ENCODE peak calls at places on chromosomes 16 and 17, in six cellular contexts. B is ascending aorta, X is psoas muscle, F is IMR-90, U is DND-41, C is GM23338. H is an unnamed sample.

GRCh38 chr17:61002316-61002736 is 324.7 kb downstream of the BCAS3 start:
- DNase-seq in F (peak; percentile 79), C (peak; percentile 56), X (no peak), U (no peak), B (no peak), H (no peak)

GRCh38 chr17:10105513-10106001 is 92.8 kb downstream of the GAS7 start:
- DNase-seq in F (peak; percentile 90), X (no peak), C (no peak), U (no peak), B (no peak), H (no peak)

GRCh38 chr16:57769541-57770145 is 32.6 kb downstream of the KIFC3 start:
- DNase-seq in C (no peak), X (peak; percentile 13), B (no peak), F (no peak), U (no peak), H (no peak)

GRCh38 chr16:51156836-51157235 is 5.8 kb upstream of the SALL1 start:
- DNase-seq in X (no peak), U (no peak), B (no peak), F (no peak), C (no peak), H (no peak)

GRCh38 chr17:61313515-61314326 is 85.9 kb upstream of the TBX2 start:
- DNase-seq in U (no peak), C (no peak), B (peak; percentile 58), F (no peak), X (no peak), H (no peak)

GRCh38 chr17:65123757-65124675 is 13.2 kb upstream of the RGS9 start:
- DNase-seq in B (no peak), X (no peak), C (peak; percentile 38), F (peak; percentile 76), U (no peak), H (no peak)

GRCh38 chr17:2989855-2990254 is 73.6 kb downstream of the OR1D5 start:
- DNase-seq in X (no peak), U (no peak), F (no peak), B (no peak), C (no peak), H (no peak)

GRCh38 chr17:62693616-62694415 is 66.3 kb downstream of the MRC2 start:
- DNase-seq in F (no peak), B (no peak), U (no peak), X (no peak), C (no peak), H (no peak)

GRCh38 chr16:10981697-10982216 is 37.4 kb downstream of the CLEC16A start:
- DNase-seq in F (no peak), C (peak; percentile 73), U (peak; percentile 72), B (no peak), X (no peak), H (no peak)

GRCh38 chr16:78957328-78958100 is 643.0 kb downstream of the MAF start:
- DNase-seq in B (no peak), C (no peak), X (no peak), F (no peak), U (no peak), H (no peak)

GRCh38 chr17:58806046-58806445 is 50.4 kb downstream of the PPM1E start:
- DNase-seq in X (no peak), U (no peak), F (no peak), C (no peak), B (no peak), H (no peak)

GRCh38 chr16:84839956-84840355 is 20.2 kb downstream of the CRISPLD2 start:
- DNase-seq in C (peak; percentile 66), B (no peak), U (no peak), X (no peak), F (peak; percentile 86), H (no peak)

GRCh38 chr17:32021618-32021955 is 14.4 kb downstream of the LRRC37B start:
- DNase-seq in C (no peak), F (no peak), U (no peak), B (no peak), X (no peak), H (no peak)

GRCh38 chr17:17315142-17315821 is 12.1 kb downstream of the NT5M start:
- DNase-seq in U (no peak), C (no peak), B (no peak), F (no peak), X (no peak), H (no peak)

GRCh38 chr16:66361604-66362135 is 4.8 kb upstream of the CDH5 start:
- DNase-seq in C (no peak), X (no peak), F (no peak), B (no peak), U (no peak), H (no peak)

GRCh38 chr16:31367875-31368274 is 12.9 kb downstream of the ITGAX start:
- DNase-seq in U (no peak), F (no peak), C (no peak), B (no peak), X (no peak), H (no peak)

GRCh38 chr16:25751230-25751629 is 59.5 kb downstream of the HS3ST4 start:
- DNase-seq in F (no peak), U (no peak), C (no peak), X (no peak), B (no peak), H (no peak)

GRCh38 chr16:66939366-66939765 is 4.0 kb downstream of the CES2 start:
- DNase-seq in F (no peak), X (no peak), U (no peak), C (no peak), B (no peak), H (no peak)

GRCh38 chr17:13024033-13024432 is 6.2 kb upstream of the ELAC2 start:
- DNase-seq in F (no peak), X (no peak), B (no peak), U (no peak), C (no peak), H (no peak)

GRCh38 chr16:81675662-81676535 is 103.2 kb upstream of the PLCG2 start:
- DNase-seq in U (no peak), X (no peak), C (no peak), B (no peak), F (no peak), H (no peak)

GRCh38 chr16:88734361-88734728 is 28.0 kb downstream of the CTU2 start:
- DNase-seq in C (no peak), B (no peak), U (no peak), F (no peak), X (no peak), H (no peak)

GRCh38 chr16:19980866-19981265 is 92.8 kb downstream of the GPR139 start:
- DNase-seq in C (peak; percentile 77), U (no peak), B (no peak), X (no peak), F (peak; percentile 3), H (no peak)

GRCh38 chr17:48588519-48588918 is 1.5 kb downstream of the HOXB3 start:
- DNase-seq in X (no peak), B (no peak), F (peak; percentile 53), U (no peak), C (no peak), H (no peak)

GRCh38 chr17:71068351-71068750 is 899.0 kb downstream of the KCNJ2 start:
- DNase-seq in U (no peak), B (no peak), F (peak; percentile 20), C (no peak), X (no peak), H (no peak)

GRCh38 chr16:31696968-31697743 is 169.5 kb downstream of the AHSP start:
- DNase-seq in X (no peak), U (no peak), C (peak; percentile 73), F (peak; percentile 53), B (no peak), H (no peak)

GRCh38 chr17:10200645-10201044 is 2.2 kb upstream of the GAS7 start:
- DNase-seq in F (no peak), X (no peak), B (no peak), C (no peak), U (no peak), H (no peak)

GRCh38 chr16:23072769-23073549 is 76.3 kb downstream of the USP31 start:
- DNase-seq in B (no peak), U (no peak), F (peak; percentile 63), X (no peak), C (peak; percentile 32), H (no peak)

GRCh38 chr17:66855204-66855603 is 20.3 kb downstream of the CACNG5 start:
- DNase-seq in X (no peak), F (no peak), B (no peak), C (peak; percentile 73), U (no peak), H (no peak)

GRCh38 chr16:56643080-56643778 is 4.8 kb downstream of the MT1A start:
- DNase-seq in U (peak; percentile 57), F (no peak), X (peak; percentile 80), C (peak; percentile 79), B (peak; percentile 91), H (peak; percentile 63)

GRCh38 chr16:75377971-75378386 is 55.3 kb downstream of the CFDP1 start:
- DNase-seq in C (peak; percentile 71), F (peak; percentile 97), U (no peak), B (no peak), X (no peak), H (no peak)
- H3K4me1 ChIP-seq in C (no peaks in the 10 kb centered on the region), F (peaks cover 25% of the 10 kb centered on the region), U (peaks cover 41% of the 10 kb centered on the region), B (peaks cover 4% of the 10 kb centered on the region), X (peaks cover 6% of the 10 kb centered on the region), H (peaks cover 20% of the 10 kb centered on the region)

DNA sequence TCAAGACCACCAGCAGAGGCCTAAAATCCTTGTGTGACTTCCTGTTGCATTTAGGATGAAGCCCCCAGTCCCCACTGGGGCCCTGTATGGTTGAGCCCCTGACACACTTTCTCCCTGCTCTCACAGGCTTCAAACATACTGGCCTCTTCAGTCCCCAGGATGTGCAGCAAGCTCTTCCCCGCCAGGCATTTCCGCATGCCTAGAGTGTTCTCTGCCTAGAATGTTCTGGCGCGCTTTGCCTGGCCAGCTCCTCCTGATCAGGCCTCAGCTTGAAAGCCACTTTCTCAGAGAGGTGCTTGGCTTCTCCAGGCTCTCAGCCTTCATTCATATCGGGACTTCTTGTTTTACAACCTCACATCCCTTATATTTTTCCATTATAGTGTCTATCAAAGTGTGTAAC is 123.7 kb downstream of the SPACA3 start:
- DNase-seq in F (no peak), X (no peak), U (no peak), C (no peak), B (no peak), H (no peak)
- H3K4me3 ChIP-seq in F (no peak overlapping the region), X (no peak overlapping the region), U (no peak overlapping the region), C (no peak overlapping the region), B (no peak overlapping the region), H (no peak overlapping the region)

GRCh38 chr17:4161560-4162221 is 18.7 kb downstream of the CYB5D2 start:
- DNase-seq in B (no peak), X (no peak), F (no peak), U (no peak), C (peak; percentile 19), H (no peak)
- H3K27ac ChIP-seq in B (peak overlapping the region; percentile 58), X (peak overlapping the region; percentile 80), F (peak overlapping the region; percentile 50), U (no peak overlapping the region), C (peak overlapping the region; percentile 84), H (no peak overlapping the region)

GRCh38 chr17:77160877-77161530 is 20.2 kb downstream of the SEC14L1 start:
- DNase-seq in C (no peak), U (no peak), F (no peak), B (no peak), X (no peak), H (no peak)

GRCh38 chr17:77163521-77164280 is 22.9 kb downstream of the SEC14L1 start:
- DNase-seq in F (no peak), B (no peak), U (no peak), X (no peak), C (no peak), H (no peak)

GRCh38 chr17:77163001-77163400 is 22.2 kb downstream of the SEC14L1 start:
- DNase-seq in C (no peak), U (no peak), B (no peak), X (no peak), F (peak; percentile 19), H (no peak)

GRCh38 chr17:77161953-77162352 is 21.2 kb downstream of the SEC14L1 start:
- DNase-seq in B (no peak), X (no peak), U (no peak), C (no peak), F (no peak), H (no peak)

GRCh38 chr17:77160032-77160876 is 19.5 kb downstream of the SEC14L1 start:
- DNase-seq in B (no peak), X (no peak), U (no peak), F (no peak), C (no peak), H (no peak)
- H3K4me1 ChIP-seq in B (peaks cover 21% of the 10 kb centered on the region), X (peaks cover 90% of the 10 kb centered on the region), U (no peaks in the 10 kb centered on the region), F (peaks cover 15% of the 10 kb centered on the region), C (peaks cover 43% of the 10 kb centered on the region), H (peaks cover 12% of the 10 kb centered on the region)

H was measured in CD8-positive, alpha-beta T cell.